ENCODE peak calls at places on chromosomes 4 and X, in six cellular contexts. V, T, M, E, N and F are unnamed samples.

GRCh38 chr4:53371843-53372521 is 5.5 kb upstream of the FIP1L1 start:
- DNase-seq in N (no peak), E (no peak), V (no peak), T (no peak), M (no peak), F (no peak)

GRCh38 chr4:127141857-127142256 is 490.9 kb upstream of the INTU start:
- DNase-seq in N (peak; percentile 95), T (no peak), M (no peak), V (peak; percentile 95), E (no peak), F (no peak)

GRCh38 chrX:14235004-14235403 is 205.3 kb upstream of the GEMIN8 start:
- DNase-seq in V (no peak), E (no peak), T (no peak), N (no peak), M (no peak), F (no peak)

GRCh38 chr4:177005801-177006230 is 213.1 kb upstream of the VEGFC start:
- DNase-seq in V (peak; percentile 24), M (no peak), T (no peak), N (peak; percentile 89), E (peak; percentile 57), F (no peak)

GRCh38 chr4:57064811-57065711 is 45.1 kb downstream of the IGFBP7 start:
- DNase-seq in M (no peak), T (no peak), V (peak; percentile 97), E (peak; percentile 94), N (peak; percentile 78), F (peak; percentile 70)

GRCh38 chr4:81471361-81472248 is at the start of gene RASGEF1B:
- DNase-seq in T (peak; percentile 95), E (peak; percentile 61), V (peak; percentile 66), M (peak; percentile 95), N (peak; percentile 45), F (peak; percentile 96)

GRCh38 chr4:36610628-36611027 is 329.2 kb downstream of the DTHD1 start:
- DNase-seq in V (no peak), N (no peak), E (no peak), T (no peak), M (no peak), F (no peak)

GRCh38 chr4:189376901-189377300 is 563.8 kb upstream of the FRG1 start:
- DNase-seq in V (no peak), T (no peak), E (no peak), N (no peak), M (no peak), F (no peak)

GRCh38 chr4:183601381-183601780 is 57.6 kb downstream of the RWDD4 start:
- DNase-seq in E (no peak), V (no peak), M (no peak), T (no peak), N (no peak), F (no peak)

GRCh38 chr4:61200195-61200990 is at the start of gene ADGRL3:
- DNase-seq in V (peak; percentile 64), M (peak; percentile 73), E (no peak), N (no peak), T (no peak), F (peak; percentile 3)

GRCh38 chr4:186027405-186027804 is 41.6 kb upstream of the TLR3 start:
- DNase-seq in E (no peak), N (no peak), V (no peak), T (no peak), M (peak; percentile 43), F (peak; percentile 64)

GRCh38 chr4:6020633-6021032 is 2.4 kb upstream of the C4orf50 start:
- DNase-seq in M (no peak), T (no peak), E (no peak), N (no peak), V (no peak), F (no peak)

GRCh38 chr4:169851750-169852149 is 94.0 kb upstream of the HPF1 start:
- DNase-seq in T (no peak), N (no peak), V (no peak), E (no peak), M (no peak), F (no peak)

GRCh38 chr4:132001542-132001941 is 1147.6 kb upstream of the PCDH10 start:
- DNase-seq in T (no peak), M (no peak), E (peak; percentile 18), N (peak; percentile 1), V (peak; percentile 82), F (no peak)

GRCh38 chr4:179989975-179990374 is 2253.2 kb upstream of the TENM3 start:
- DNase-seq in N (no peak), V (no peak), T (no peak), E (no peak), M (no peak), F (no peak)

GRCh38 chr4:142480244-142480643 is 365.9 kb downstream of the INPP4B start:
- DNase-seq in V (peak; percentile 47), M (no peak), T (no peak), N (peak; percentile 8), E (peak; percentile 74), F (no peak)

GRCh38 chrX:13372203-13372980 is 52.5 kb upstream of the ATXN3L start:
- DNase-seq in V (peak; percentile 10), E (no peak), N (no peak), T (no peak), M (no peak), F (no peak)

GRCh38 chr4:185201983-185202962 is 1.5 kb downstream of the CFAP97 start:
- DNase-seq in N (peak; percentile 38), M (no peak), T (no peak), E (no peak), V (peak; percentile 45), F (peak; percentile 23)

GRCh38 chrX:115696939-115697338 is 136.0 kb downstream of the PLS3 start:
- DNase-seq in M (no peak), E (no peak), V (no peak), T (no peak), N (no peak), F (no peak)

GRCh38 chr4:70666369-70666768 is at the start of gene JCHAIN:
- DNase-seq in N (peak; percentile 29), E (no peak), V (peak; percentile 38), M (no peak), T (no peak), F (no peak)
- H3K4me3 ChIP-seq in N (no peak within 1 kb of the TSS), E (no peak within 1 kb of the TSS), V (no peak within 1 kb of the TSS), M (no peak within 1 kb of the TSS), T (no peak within 1 kb of the TSS), F (no peak within 1 kb of the TSS)

GRCh38 chrX:100719139-100719538 is 12.8 kb downstream of the SYTL4 start:
- DNase-seq in N (no peak), M (no peak), E (no peak), T (no peak), V (no peak), F (no peak)

GRCh38 chrX:100721328-100721727 is 10.6 kb downstream of the SYTL4 start:
- DNase-seq in M (no peak), T (no peak), V (no peak), E (no peak), N (no peak), F (peak; percentile 9)

GRCh38 chrX:100720301-100720700 is 11.6 kb downstream of the SYTL4 start:
- DNase-seq in M (no peak), N (no peak), V (peak; percentile 51), E (peak; percentile 20), T (no peak), F (no peak)
- TF ChIP-seq CTCF in M (no peak), N (no peak), V (no peak), E (no peak), T (no peak), F (no peak)

DNA sequence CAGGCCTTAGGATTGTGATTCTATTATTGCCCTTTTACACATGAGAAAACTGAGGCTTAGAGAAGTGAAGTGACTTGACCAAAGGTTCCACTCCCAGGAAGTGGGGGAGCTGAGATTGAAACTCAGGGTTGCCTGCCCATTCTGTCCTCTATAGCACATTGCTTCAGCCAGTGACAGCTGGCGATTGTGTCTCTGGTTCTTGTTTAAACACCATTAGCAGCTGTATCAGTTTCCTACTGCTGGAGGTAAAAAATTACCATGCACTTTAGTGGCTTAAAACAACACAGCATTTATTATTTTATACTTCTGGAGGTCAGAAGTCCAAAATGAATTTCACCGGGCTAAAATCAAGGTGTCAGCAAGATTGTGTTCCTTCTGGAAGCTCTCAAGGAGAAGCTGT is 205.8 kb upstream of the MAMLD1 start:
- DNase-seq in T (no peak), E (no peak), N (no peak), V (no peak), M (no peak), F (no peak)
- H3K4me3 ChIP-seq in T (no peak overlapping the region), E (no peak overlapping the region), N (no peak overlapping the region), V (no peak overlapping the region), M (no peak overlapping the region), F (no peak overlapping the region)

GRCh38 chr4:37973481-37973880 is 13.3 kb downstream of the PTTG2 start:
- DNase-seq in V (no peak), E (no peak), N (no peak), M (no peak), T (no peak), F (no peak)

GRCh38 chr4:37971202-37971601 is 11.0 kb downstream of the PTTG2 start:
- DNase-seq in E (no peak), V (no peak), M (no peak), T (no peak), N (no peak), F (no peak)

GRCh38 chr4:37968747-37969146 is 8.5 kb downstream of the PTTG2 start:
- DNase-seq in E (no peak), V (no peak), T (no peak), N (peak; percentile 18), M (no peak), F (no peak)

GRCh38 chr4:37967749-37968148 is 7.6 kb downstream of the PTTG2 start:
- DNase-seq in M (peak; percentile 37), E (no peak), T (no peak), N (peak; percentile 1), V (peak; percentile 69), F (no peak)

DNA sequence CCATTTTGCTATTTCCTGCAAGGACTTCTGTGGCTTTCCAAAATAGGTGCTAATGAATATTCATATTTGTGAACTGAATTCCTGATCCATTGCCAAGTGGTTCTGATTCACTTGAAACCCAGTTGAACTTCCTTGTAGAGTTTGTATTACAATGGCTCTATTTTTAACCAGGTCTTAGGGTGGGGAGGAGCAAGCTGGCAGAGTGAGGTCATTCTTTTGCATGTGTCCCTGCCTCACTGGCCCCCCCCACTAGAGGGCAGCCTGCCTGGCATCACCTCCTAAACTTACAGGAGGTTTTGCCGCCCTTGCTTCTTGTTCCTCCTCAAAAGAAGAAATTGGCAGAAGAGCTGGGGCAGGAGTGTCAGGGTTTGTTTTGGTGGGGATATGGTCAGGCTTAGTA is 10.5 kb downstream of the PTTG2 start:
- DNase-seq in M (no peak), E (peak; percentile 43), V (peak; percentile 60), T (peak; percentile 69), N (peak; percentile 42), F (peak; percentile 85)
- TF ChIP-seq CTCF in M (peak; percentile 26), E (peak; percentile 66), V (peak; percentile 57), T (peak; percentile 25), N (peak; percentile 41), F (peak; percentile 79)

DNA sequence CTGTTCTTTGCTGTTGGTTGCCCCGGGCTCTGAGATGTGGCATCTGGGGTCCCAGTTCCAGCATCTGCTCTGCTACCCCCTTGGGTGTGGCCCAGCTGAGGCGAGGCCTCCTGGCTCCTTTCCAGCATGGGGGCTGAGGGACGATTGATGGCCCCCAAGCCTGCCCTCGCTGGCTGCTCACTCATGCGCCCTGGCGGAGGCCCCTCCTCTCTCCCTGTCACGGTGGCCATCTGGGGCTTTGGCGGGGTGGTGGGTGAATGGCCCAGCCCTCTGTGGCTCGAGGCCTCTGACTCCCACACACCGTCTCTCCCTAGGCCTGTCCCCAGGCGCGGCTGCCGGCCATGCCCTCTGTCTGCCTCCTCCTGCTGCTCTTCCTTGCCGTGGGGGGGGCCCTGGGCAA is 1.8 kb downstream of the PLXNA3 start:
- DNase-seq in T (no peak), E (no peak), M (no peak), N (no peak), V (no peak), F (no peak)
- H3K4me3 ChIP-seq in T (no peak overlapping the region), E (peak overlapping the region; percentile 71), M (no peak overlapping the region), N (peak overlapping the region; percentile 66), V (peak overlapping the region; percentile 70), F (no peak overlapping the region)

GRCh38 chrX:2500091-2500680 is 590 bp downstream of the DHRSX start:
- DNase-seq in T (no peak), M (peak; percentile 61), E (peak; percentile 52), N (peak; percentile 64), V (peak; percentile 58), F (no peak)
- TF ChIP-seq CTCF in T (no peak), M (no peak), E (peak; percentile 1), N (no peak), V (no peak), F (no peak)